ENCODE peak calls at places on chromosomes 7 and 10, in eight cellular contexts. C, J, W, D, O, B, P and A are unnamed samples.

GRCh38 chr7:131074043-131074442 is 253.6 kb upstream of the MKLN1 start:
- DNase-seq in C (no peak), J (no peak), W (no peak), D (no peak), O (no peak), B (no peak), P (no peak), A (no peak)

GRCh38 chr10:44069573-44069972 is 315.3 kb downstream of the CXCL12 start:
- DNase-seq in C (no peak), J (no peak), W (no peak), D (no peak), O (no peak), B (no peak), P (no peak), A (no peak)

GRCh38 chr10:52652431-52653220 is 120.0 kb downstream of the MBL2 start:
- DNase-seq in C (no peak), J (no peak), W (no peak), D (no peak), O (no peak), B (no peak), P (no peak), A (no peak)

GRCh38 chr10:8050561-8051108 is 3.9 kb upstream of the GATA3 start:
- DNase-seq in C (peak), J (peak), W (no peak), D (no peak), O (peak), B (no peak), P (no peak), A (peak)

GRCh38 chr10:109846832-109847231 is 76.5 kb downstream of the XPNPEP1 start:
- DNase-seq in C (no peak), J (no peak), W (no peak), D (no peak), O (no peak), B (no peak), P (no peak), A (no peak)

GRCh38 chr10:101839421-101840063 is 4.1 kb downstream of the KCNIP2 start:
- DNase-seq in C (peak), J (peak), W (no peak), D (no peak), O (peak), B (no peak), P (no peak), A (no peak)

GRCh38 chr10:18157909-18158308 is 17.7 kb downstream of the CACNB2 start:
- DNase-seq in C (no peak), J (peak), W (no peak), D (no peak), O (no peak), B (no peak), P (no peak), A (no peak)

GRCh38 chr7:6479067-6479466 is 31.3 kb upstream of the DAGLB start:
- DNase-seq in C (no peak), J (no peak), W (no peak), D (no peak), O (no peak), B (no peak), P (no peak), A (no peak)

GRCh38 chr7:119197872-119198527 is 973.5 kb downstream of the ANKRD7 start:
- DNase-seq in C (peak), J (peak), W (no peak), D (no peak), O (no peak), B (no peak), P (no peak), A (peak)

GRCh38 chr7:2953588-2954407 is 89.9 kb downstream of the CARD11 start:
- DNase-seq in C (no peak), J (no peak), W (no peak), D (no peak), O (peak), B (no peak), P (no peak), A (peak)

GRCh38 chr7:37694208-37695080 is 10.9 kb downstream of the GPR141 start:
- DNase-seq in C (no peak), J (no peak), W (peak), D (no peak), O (no peak), B (no peak), P (no peak), A (no peak)

GRCh38 chr10:24947304-24948097 is 4.9 kb downstream of the PRTFDC1 start:
- DNase-seq in C (no peak), J (peak), W (no peak), D (no peak), O (no peak), B (no peak), P (no peak), A (no peak)

GRCh38 chr7:33853361-33854062 is 51.8 kb upstream of the BMPER start:
- DNase-seq in C (no peak), J (peak), W (no peak), D (no peak), O (no peak), B (no peak), P (no peak), A (no peak)

GRCh38 chr10:21317902-21318301 is 207.6 kb downstream of the SKIDA1 start:
- DNase-seq in C (no peak), J (peak), W (no peak), D (no peak), O (no peak), B (peak), P (no peak), A (no peak)

GRCh38 chr7:157152391-157152937 is 13.7 kb downstream of the UBE3C start:
- DNase-seq in C (no peak), J (no peak), W (no peak), D (no peak), O (no peak), B (no peak), P (no peak), A (no peak)

GRCh38 chr7:14751461-14751860 is 151.1 kb downstream of the DGKB start:
- DNase-seq in C (no peak), J (no peak), W (no peak), D (no peak), O (no peak), B (no peak), P (no peak), A (no peak)

GRCh38 chr7:80259-81236 is 111.8 kb upstream of the FAM20C start:
- DNase-seq in C (peak), J (no peak), W (no peak), D (peak), O (peak), B (no peak), P (no peak), A (peak)

GRCh38 chr7:122056977-122057376 is 87.1 kb downstream of the AASS start:
- DNase-seq in C (no peak), J (no peak), W (no peak), D (no peak), O (no peak), B (no peak), P (no peak), A (no peak)

GRCh38 chr7:2794836-2795636 is 49.1 kb downstream of the GNA12 start:
- DNase-seq in C (no peak), J (no peak), W (no peak), D (no peak), O (peak), B (no peak), P (no peak), A (no peak)

GRCh38 chr7:78141533-78142281 is 343.1 kb downstream of the PHTF2 start:
- DNase-seq in C (no peak), J (peak), W (no peak), D (no peak), O (no peak), B (no peak), P (no peak), A (no peak)

GRCh38 chr7:139041378-139042053 is 5.7 kb upstream of the ZC3HAV1L start:
- DNase-seq in C (no peak), J (no peak), W (no peak), D (no peak), O (no peak), B (no peak), P (no peak), A (no peak)

GRCh38 chr7:84372155-84372621 is 177.6 kb upstream of the SEMA3A start:
- DNase-seq in C (no peak), J (peak), W (no peak), D (no peak), O (no peak), B (no peak), P (no peak), A (no peak)

GRCh38 chr7:34991938-34992840 is 45.1 kb downstream of the DPY19L1 start:
- DNase-seq in C (no peak), J (peak), W (no peak), D (no peak), O (no peak), B (no peak), P (no peak), A (no peak)

GRCh38 chr10:103449208-103450144 is 2.7 kb downstream of the CALHM2 start:
- DNase-seq in C (no peak), J (no peak), W (no peak), D (peak), O (peak), B (no peak), P (no peak), A (no peak)

GRCh38 chr7:83524286-83525075 is 124.5 kb downstream of the SEMA3E start:
- DNase-seq in C (no peak), J (peak), W (no peak), D (no peak), O (no peak), B (no peak), P (no peak), A (no peak)

GRCh38 chr10:14123066-14123465 is 207.7 kb downstream of the FRMD4A start:
- DNase-seq in C (no peak), J (no peak), W (no peak), D (no peak), O (no peak), B (no peak), P (no peak), A (no peak)

GRCh38 chr10:130026670-130027456 is 62.8 kb upstream of the EBF3 start:
- DNase-seq in C (no peak), J (no peak), W (no peak), D (no peak), O (no peak), B (peak), P (no peak), A (no peak)

GRCh38 chr10:100081075-100082001 is at the start of gene CPN1:
- DNase-seq in C (no peak), J (no peak), W (no peak), D (no peak), O (peak), B (no peak), P (no peak), A (no peak)

GRCh38 chr7:85039196-85039923 is 147.5 kb downstream of the SEMA3D start:
- DNase-seq in C (no peak), J (no peak), W (no peak), D (no peak), O (no peak), B (no peak), P (no peak), A (no peak)

GRCh38 chr10:97060441-97061084 is 125.2 kb downstream of the SLIT1 start:
- DNase-seq in C (no peak), J (peak), W (no peak), D (no peak), O (peak), B (no peak), P (no peak), A (no peak)

GRCh38 chr7:132450706-132451105 is 125.6 kb downstream of the PLXNA4 start:
- DNase-seq in C (no peak), J (no peak), W (no peak), D (no peak), O (no peak), B (no peak), P (no peak), A (no peak)

GRCh38 chr7:21430575-21430954 is 2.7 kb downstream of the SP4 start:
- DNase-seq in C (no peak), J (no peak), W (no peak), D (no peak), O (no peak), B (no peak), P (no peak), A (no peak)

GRCh38 chr10:4260483-4260882 is 475.5 kb upstream of the KLF6 start:
- DNase-seq in C (no peak), J (peak), W (no peak), D (no peak), O (no peak), B (no peak), P (no peak), A (no peak)

GRCh38 chr7:27106181-27106905 is 3.9 kb upstream of the HOXA2 start:
- DNase-seq in C (no peak), J (peak), W (no peak), D (no peak), O (peak), B (no peak), P (no peak), A (peak)

GRCh38 chr10:130767116-130767730 is 544.3 kb downstream of the TCERG1L start:
- DNase-seq in C (no peak), J (no peak), W (no peak), D (no peak), O (no peak), B (peak), P (no peak), A (no peak)

GRCh38 chr7:118186491-118186890 is 2.5 kb downstream of the LSM8 start:
- DNase-seq in C (no peak), J (no peak), W (no peak), D (no peak), O (no peak), B (no peak), P (no peak), A (no peak)

GRCh38 chr10:33252794-33253203 is 81.7 kb downstream of the NRP1 start:
- DNase-seq in C (no peak), J (peak), W (no peak), D (no peak), O (no peak), B (no peak), P (no peak), A (no peak)

GRCh38 chr10:6070647-6071046 is 8.5 kb upstream of the IL2RA start:
- DNase-seq in C (no peak), J (no peak), W (no peak), D (no peak), O (no peak), B (no peak), P (no peak), A (no peak)

GRCh38 chr10:6071181-6072175 is 9.3 kb upstream of the IL2RA start:
- DNase-seq in C (peak), J (no peak), W (no peak), D (no peak), O (no peak), B (no peak), P (no peak), A (peak)

GRCh38 chr10:6074489-6075301 is 12.5 kb upstream of the IL2RA start:
- DNase-seq in C (no peak), J (peak), W (no peak), D (no peak), O (no peak), B (no peak), P (no peak), A (peak)

GRCh38 chr10:6069101-6069931 is 7.1 kb upstream of the IL2RA start:
- DNase-seq in C (no peak), J (no peak), W (no peak), D (no peak), O (no peak), B (peak), P (no peak), A (peak)

DNA sequence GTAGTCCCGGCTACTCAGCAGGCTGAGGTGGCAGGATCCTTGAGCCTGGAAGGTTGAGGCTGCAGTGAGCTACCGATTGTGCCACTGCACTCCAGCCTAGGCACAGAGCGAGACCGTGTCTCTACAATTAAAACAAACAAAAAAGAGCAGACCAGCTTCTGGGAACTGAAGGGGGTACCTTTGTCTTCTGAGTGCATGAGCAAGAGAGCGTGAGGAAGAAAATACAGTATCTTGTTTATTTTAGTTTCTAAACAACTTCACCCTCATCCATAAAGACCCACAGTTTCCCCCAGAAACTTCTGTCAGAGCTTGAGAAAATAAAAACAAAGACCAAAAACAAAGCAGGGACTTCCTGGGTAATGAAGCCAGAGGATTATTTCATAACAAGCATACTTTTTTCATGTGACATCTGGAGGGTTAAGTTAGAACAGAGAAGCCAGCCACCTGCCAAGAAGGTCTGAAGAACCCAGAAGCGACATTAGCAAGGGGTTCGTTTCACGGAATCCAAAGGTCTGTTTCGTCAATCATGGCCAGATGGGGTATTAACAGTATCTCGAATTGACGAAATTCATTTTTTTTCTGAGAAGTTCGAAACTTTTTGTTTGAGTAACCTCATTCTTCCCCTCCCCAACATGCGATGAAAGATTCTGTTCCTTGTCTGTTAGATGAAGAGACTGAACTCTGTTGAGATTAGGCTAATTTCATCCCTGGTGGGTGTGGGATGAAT is 10.2 kb upstream of the IL2RA start:
- DNase-seq in C (no peak), J (no peak), W (no peak), D (no peak), O (no peak), B (no peak), P (no peak), A (peak)
- H3K4me3 ChIP-seq in C (no peak), J (no peak), W (no peak), D (no peak), O (no peak), B (no peak), P (no peak), A (no peak)

GRCh38 chr7:137992042-137992737 is 9.7 kb downstream of the CREB3L2 start:
- DNase-seq in C (no peak), J (peak), W (no peak), D (no peak), O (no peak), B (no peak), P (no peak), A (no peak)
- TF ChIP-seq POLR2A in C (no peak), J (peak), W (no peak), D (no peak), O (no peak), B (no peak), P (no peak), A (no peak)

GRCh38 chr10:50620899-50621298 is 2.9 kb downstream of the SGMS1 start:
- DNase-seq in C (no peak), J (no peak), W (no peak), D (no peak), O (no peak), B (no peak), P (no peak), A (no peak)

GRCh38 chr10:50619882-50620281 is 3.9 kb downstream of the SGMS1 start:
- DNase-seq in C (no peak), J (no peak), W (no peak), D (no peak), O (no peak), B (no peak), P (no peak), A (no peak)

GRCh38 chr10:50623299-50624153 is at the start of gene SGMS1:
- DNase-seq in C (peak), J (peak), W (peak), D (peak), O (peak), B (peak), P (peak), A (peak)

GRCh38 chr10:50622497-50623298 is 1.1 kb downstream of the SGMS1 start:
- DNase-seq in C (peak), J (peak), W (no peak), D (no peak), O (peak), B (peak), P (peak), A (peak)

GRCh38 chr10:50621981-50622496 is 1.7 kb downstream of the SGMS1 start:
- DNase-seq in C (peak), J (peak), W (peak), D (peak), O (peak), B (peak), P (peak), A (peak)
- TF ChIP-seq CTCF in C (no peak), J (peak), W (no peak), D (no peak), O (no peak), B (no peak), P (no peak), A (no peak)

DNA sequence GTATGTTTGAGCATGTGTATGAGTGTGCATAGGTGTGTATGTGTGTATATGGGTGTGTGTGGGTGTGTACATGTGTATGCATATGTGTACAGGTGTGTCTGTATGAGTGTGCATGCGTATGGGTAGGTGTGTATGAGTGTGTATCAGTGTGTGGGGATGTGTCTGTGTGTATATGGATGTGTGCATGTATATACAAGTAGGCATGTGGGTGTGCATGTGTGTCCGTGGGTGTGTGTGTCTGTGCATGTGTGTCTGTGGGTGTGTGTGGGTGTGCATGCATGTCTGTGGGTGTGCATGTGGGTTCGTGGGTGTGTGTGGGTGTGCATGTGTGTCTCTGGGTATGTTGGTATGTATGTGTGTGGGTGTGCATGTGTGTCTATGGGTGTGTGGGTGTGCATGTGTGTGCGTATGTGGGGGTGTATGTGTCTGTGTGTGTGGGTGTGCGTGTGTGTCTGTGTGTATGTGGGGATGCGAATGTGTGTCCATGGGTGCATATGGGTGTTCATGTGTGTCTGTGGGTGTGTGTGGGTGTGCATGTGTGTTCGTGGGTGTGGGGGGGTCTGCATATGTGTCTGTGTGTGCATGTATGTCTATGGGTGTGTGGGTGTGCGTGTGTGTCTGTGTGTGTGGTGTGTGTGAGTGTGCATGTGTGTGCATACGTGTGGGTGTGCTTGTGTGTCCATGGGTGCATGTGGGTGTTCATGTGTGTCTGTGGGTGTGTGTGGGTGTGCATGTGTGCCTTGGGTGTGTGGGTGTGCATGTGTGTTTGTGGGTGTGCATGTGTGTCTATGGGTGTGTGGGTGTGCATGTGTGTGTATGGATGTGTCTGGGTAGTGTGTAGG is 20.6 kb downstream of the EMX2 start:
- DNase-seq in C (no peak), J (no peak), W (no peak), D (no peak), O (no peak), B (no peak), P (no peak), A (no peak)
- H3K4me3 ChIP-seq in C (no peak), J (no peak), W (no peak), D (no peak), O (no peak), B (no peak), P (no peak), A (no peak)

DNA sequence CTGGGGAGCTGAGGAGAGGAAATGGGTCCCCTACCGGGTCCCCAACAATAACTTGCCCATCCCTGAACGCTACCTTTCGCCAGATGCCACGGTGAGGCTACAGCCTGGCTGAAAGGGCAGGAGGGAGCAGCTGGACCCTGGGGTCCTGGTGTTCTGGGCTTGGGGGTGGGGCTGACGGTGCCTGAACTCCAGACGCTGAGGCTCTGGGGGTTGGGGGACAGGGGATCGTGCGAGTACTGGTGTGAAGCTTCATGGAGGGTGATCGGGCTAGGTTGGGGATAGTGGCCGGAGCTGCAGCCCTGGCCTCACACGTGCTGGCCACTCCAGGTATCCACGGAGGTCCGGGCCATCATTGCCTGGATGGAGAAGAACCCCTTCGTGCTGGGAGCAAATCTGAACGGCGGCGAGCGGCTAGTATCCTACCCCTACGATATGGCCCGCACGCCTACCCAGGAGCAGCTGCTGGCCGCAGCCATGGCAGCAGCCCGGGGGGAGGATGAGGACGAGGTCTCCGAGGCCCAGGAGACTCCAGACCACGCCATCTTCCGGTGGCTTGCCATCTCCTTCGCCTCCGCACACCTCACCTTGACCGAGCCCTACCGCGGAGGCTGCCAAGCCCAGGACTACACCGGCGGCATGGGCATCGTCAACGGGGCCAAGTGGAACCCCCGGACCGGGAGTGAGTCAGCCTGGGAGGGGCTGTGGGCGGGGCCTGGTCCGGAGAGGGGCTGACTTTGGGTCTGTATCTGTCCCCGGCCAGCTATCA is 8.3 kb downstream of the AEBP1 start:
- DNase-seq in C (no peak), J (no peak), W (no peak), D (no peak), O (peak), B (no peak), P (no peak), A (no peak)
- TF ChIP-seq POLR2A in C (no peak), J (no peak), W (no peak), D (no peak), O (no peak), B (no peak), P (no peak), A (no peak)